ENCODE peak calls at places on chromosomes 16 and 17, in five cellular contexts. One of them, this sample, is unnamed.
A peak's percentile ranks its signal among the peaks of the same experiment; 100 is the strongest.

GRCh38 chr17:68794636-68795503 is 160.3 kb downstream of the ABCA8 start:
- DNase-seq in H1: no peak
- DNase-seq in GM12878: no peak
- DNase-seq in HepG2: peak; percentile 41
- DNase-seq in K562: no peak
- DNase-seq in this sample: no peak

GRCh38 chr16:20203277-20203676 is 124.0 kb downstream of the GP2 start:
- DNase-seq in HepG2: no peak
- DNase-seq in H1: no peak
- DNase-seq in K562: no peak
- DNase-seq in GM12878: no peak
- DNase-seq in this sample: no peak

GRCh38 chr17:8362651-8363332 is 13.7 kb downstream of the KRABD2 start:
- DNase-seq in H1: no peak
- DNase-seq in HepG2: no peak
- DNase-seq in K562: no peak
- DNase-seq in GM12878: no peak
- DNase-seq in this sample: no peak

GRCh38 chr17:21095735-21096134 is 31.0 kb upstream of the DHRS7B start:
- DNase-seq in GM12878: no peak
- DNase-seq in HepG2: no peak
- DNase-seq in H1: no peak
- DNase-seq in K562: no peak
- DNase-seq in this sample: peak; percentile 26

GRCh38 chr16:13631916-13632315 is 288.0 kb upstream of the ERCC4 start:
- DNase-seq in H1: no peak
- DNase-seq in GM12878: no peak
- DNase-seq in HepG2: no peak
- DNase-seq in K562: no peak
- DNase-seq in this sample: no peak

GRCh38 chr17:74631468-74632195 is 8.1 kb upstream of the CD300E start:
- DNase-seq in GM12878: peak; percentile 45
- DNase-seq in HepG2: no peak
- DNase-seq in K562: no peak
- DNase-seq in H1: no peak
- DNase-seq in this sample: no peak

GRCh38 chr16:1527836-1528811 is 5.3 kb upstream of the TMEM204 start:
- DNase-seq in HepG2: peak; percentile 41
- DNase-seq in K562: peak; percentile 56
- DNase-seq in H1: no peak
- DNase-seq in GM12878: no peak
- DNase-seq in this sample: no peak

GRCh38 chr17:70171159-70171558 is 1.8 kb downstream of the KCNJ2 start:
- DNase-seq in HepG2: no peak
- DNase-seq in K562: no peak
- DNase-seq in H1: no peak
- DNase-seq in GM12878: no peak
- DNase-seq in this sample: no peak

GRCh38 chr17:12549499-12549901 is 116.2 kb upstream of the MYOCD start:
- DNase-seq in K562: no peak
- DNase-seq in HepG2: no peak
- DNase-seq in H1: no peak
- DNase-seq in GM12878: no peak
- DNase-seq in this sample: no peak

GRCh38 chr17:56639517-56639916 is 46.0 kb downstream of the NOG start:
- DNase-seq in K562: no peak
- DNase-seq in HepG2: no peak
- DNase-seq in GM12878: no peak
- DNase-seq in H1: no peak
- DNase-seq in this sample: no peak

GRCh38 chr17:5821057-5821456 is 236.7 kb upstream of the NLRP1 start:
- DNase-seq in H1: no peak
- DNase-seq in GM12878: no peak
- DNase-seq in HepG2: peak; percentile 26
- DNase-seq in K562: no peak
- DNase-seq in this sample: peak; percentile 48

GRCh38 chr16:2507052-2507678 is 6.6 kb upstream of the ATP6V0C start:
- DNase-seq in K562: no peak
- DNase-seq in H1: no peak
- DNase-seq in HepG2: no peak
- DNase-seq in GM12878: peak; percentile 41
- DNase-seq in this sample: no peak

GRCh38 chr17:17538417-17539391 is 42.5 kb upstream of the RASD1 start:
- DNase-seq in HepG2: peak; percentile 98
- DNase-seq in H1: no peak
- DNase-seq in K562: peak; percentile 17
- DNase-seq in GM12878: no peak
- DNase-seq in this sample: peak; percentile 89

GRCh38 chr17:4480929-4481898 is 17.5 kb upstream of the SPNS2 start:
- DNase-seq in K562: no peak
- DNase-seq in HepG2: no peak
- DNase-seq in GM12878: no peak
- DNase-seq in H1: no peak
- DNase-seq in this sample: no peak

GRCh38 chr17:7293821-7294613 is 422 bp downstream of the YBX2 start:
- DNase-seq in HepG2: peak; percentile 49
- DNase-seq in GM12878: no peak
- DNase-seq in H1: no peak
- DNase-seq in K562: peak; percentile 63
- DNase-seq in this sample: no peak

GRCh38 chr16:14086477-14086876 is 15.4 kb downstream of the MRTFB start:
- DNase-seq in H1: no peak
- DNase-seq in K562: no peak
- DNase-seq in GM12878: no peak
- DNase-seq in HepG2: no peak
- DNase-seq in this sample: no peak

GRCh38 chr16:17497648-17498047 is 26.9 kb upstream of the XYLT1 start:
- DNase-seq in H1: no peak
- DNase-seq in K562: no peak
- DNase-seq in GM12878: no peak
- DNase-seq in HepG2: no peak
- DNase-seq in this sample: no peak

GRCh38 chr17:81436294-81436849 is 41.1 kb downstream of the BAHCC1 start:
- DNase-seq in HepG2: no peak
- DNase-seq in H1: no peak
- DNase-seq in K562: no peak
- DNase-seq in GM12878: no peak
- DNase-seq in this sample: peak; percentile 56

GRCh38 chr16:24850289-24850931 is 4.6 kb downstream of the SLC5A11 start:
- DNase-seq in GM12878: no peak
- DNase-seq in K562: no peak
- DNase-seq in HepG2: no peak
- DNase-seq in H1: no peak
- DNase-seq in this sample: no peak

GRCh38 chr16:52470601-52471000 is 76.3 kb downstream of the TOX3 start:
- DNase-seq in HepG2: no peak
- DNase-seq in GM12878: no peak
- DNase-seq in H1: no peak
- DNase-seq in K562: no peak
- DNase-seq in this sample: no peak

GRCh38 chr16:53743149-53743566 is 39.2 kb downstream of the FTO start:
- DNase-seq in K562: peak; percentile 35
- DNase-seq in HepG2: peak; percentile 39
- DNase-seq in H1: no peak
- DNase-seq in GM12878: no peak
- DNase-seq in this sample: peak; percentile 70

GRCh38 chr17:82058855-82059249 is 6.8 kb downstream of the DUS1L start:
- DNase-seq in HepG2: no peak
- DNase-seq in K562: no peak
- DNase-seq in GM12878: no peak
- DNase-seq in H1: no peak
- DNase-seq in this sample: no peak

GRCh38 chr16:67608367-67608766 is 36.6 kb upstream of the CARMIL2 start:
- DNase-seq in HepG2: no peak
- DNase-seq in K562: no peak
- DNase-seq in H1: no peak
- DNase-seq in GM12878: no peak
- DNase-seq in this sample: no peak

GRCh38 chr17:64554028-64554637 is 47.4 kb downstream of the CEP95 start:
- DNase-seq in H1: no peak
- DNase-seq in K562: peak; percentile 32
- DNase-seq in GM12878: no peak
- DNase-seq in HepG2: no peak
- DNase-seq in this sample: no peak

GRCh38 chr17:5780476-5780875 is 196.2 kb upstream of the NLRP1 start:
- DNase-seq in K562: peak; percentile 8
- DNase-seq in HepG2: no peak
- DNase-seq in H1: no peak
- DNase-seq in GM12878: no peak
- DNase-seq in this sample: no peak

GRCh38 chr17:35889241-35889640 is 9.1 kb upstream of the CCL5 start:
- DNase-seq in H1: no peak
- DNase-seq in HepG2: no peak
- DNase-seq in K562: no peak
- DNase-seq in GM12878: no peak
- DNase-seq in this sample: no peak

GRCh38 chr16:28003923-28004322 is 59.6 kb downstream of the GSG1L start:
- DNase-seq in K562: no peak
- DNase-seq in GM12878: no peak
- DNase-seq in HepG2: no peak
- DNase-seq in H1: no peak
- DNase-seq in this sample: no peak

GRCh38 chr16:87809150-87809902 is 43.5 kb upstream of the KLHDC4 start:
- DNase-seq in HepG2: peak; percentile 82
- DNase-seq in K562: no peak
- DNase-seq in GM12878: peak; percentile 85
- DNase-seq in H1: no peak
- DNase-seq in this sample: no peak

GRCh38 chr16:23987443-23987842 is 151.7 kb downstream of the PRKCB start:
- DNase-seq in H1: no peak
- DNase-seq in HepG2: no peak
- DNase-seq in GM12878: peak; percentile 76
- DNase-seq in K562: no peak
- DNase-seq in this sample: no peak

GRCh38 chr17:40486513-40487370 is 14.7 kb downstream of the TNS4 start:
- DNase-seq in HepG2: no peak
- DNase-seq in K562: no peak
- DNase-seq in GM12878: no peak
- DNase-seq in H1: no peak
- DNase-seq in this sample: peak; percentile 35

GRCh38 chr16:72468582-72468981 is 296.6 kb upstream of the PMFBP1 start:
- DNase-seq in GM12878: no peak
- DNase-seq in H1: no peak
- DNase-seq in K562: no peak
- DNase-seq in HepG2: peak; percentile 68
- DNase-seq in this sample: no peak

DNA sequence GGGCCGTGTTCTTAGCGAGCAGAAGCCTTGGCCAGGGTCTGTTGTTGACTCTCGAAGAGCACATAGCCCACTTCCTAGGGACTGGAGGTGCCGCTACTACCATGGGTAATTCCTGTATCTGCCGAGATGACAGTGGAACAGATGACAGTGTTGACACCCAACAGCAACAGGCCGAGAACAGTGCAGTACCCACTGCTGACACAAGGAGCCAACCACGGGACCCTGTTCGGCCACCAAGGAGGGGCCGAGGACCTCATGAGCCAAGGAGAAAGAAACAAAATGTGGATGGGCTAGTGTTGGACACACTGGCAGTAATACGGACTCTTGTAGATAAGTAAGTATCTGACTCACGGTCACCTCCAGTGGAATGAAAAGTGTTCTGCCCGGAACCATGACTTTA is 18.5 kb downstream of the RSPRY1 start:
- DNase-seq in H1: no peak
- DNase-seq in K562: peak; percentile 32
- DNase-seq in GM12878: no peak
- DNase-seq in HepG2: no peak
- DNase-seq in this sample: no peak
- TF ChIP-seq HDAC2 in H1: no peak
- TF ChIP-seq HDAC2 in K562: no peak
- TF ChIP-seq HDAC2 in GM12878: no peak
- TF ChIP-seq HDAC2 in HepG2: no peak
- TF ChIP-seq HDAC2 in this sample: no peak

GRCh38 chr16:83968891-83969672 is 1.0 kb downstream of the NECAB2 start:
- DNase-seq in H1: no peak
- DNase-seq in HepG2: no peak
- DNase-seq in K562: no peak
- DNase-seq in GM12878: no peak
- DNase-seq in this sample: no peak

GRCh38 chr16:83966153-83966696 is 1.8 kb upstream of the NECAB2 start:
- DNase-seq in HepG2: no peak
- DNase-seq in GM12878: no peak
- DNase-seq in H1: no peak
- DNase-seq in K562: no peak
- DNase-seq in this sample: no peak

GRCh38 chr16:83967091-83967490 is 953 bp upstream of the NECAB2 start:
- DNase-seq in K562: no peak
- DNase-seq in H1: no peak
- DNase-seq in HepG2: no peak
- DNase-seq in GM12878: no peak
- DNase-seq in this sample: no peak

GRCh38 chr16:83968483-83968865 is 430 bp downstream of the NECAB2 start:
- DNase-seq in GM12878: no peak
- DNase-seq in K562: peak; percentile 91
- DNase-seq in H1: no peak
- DNase-seq in HepG2: no peak
- DNase-seq in this sample: no peak

DNA sequence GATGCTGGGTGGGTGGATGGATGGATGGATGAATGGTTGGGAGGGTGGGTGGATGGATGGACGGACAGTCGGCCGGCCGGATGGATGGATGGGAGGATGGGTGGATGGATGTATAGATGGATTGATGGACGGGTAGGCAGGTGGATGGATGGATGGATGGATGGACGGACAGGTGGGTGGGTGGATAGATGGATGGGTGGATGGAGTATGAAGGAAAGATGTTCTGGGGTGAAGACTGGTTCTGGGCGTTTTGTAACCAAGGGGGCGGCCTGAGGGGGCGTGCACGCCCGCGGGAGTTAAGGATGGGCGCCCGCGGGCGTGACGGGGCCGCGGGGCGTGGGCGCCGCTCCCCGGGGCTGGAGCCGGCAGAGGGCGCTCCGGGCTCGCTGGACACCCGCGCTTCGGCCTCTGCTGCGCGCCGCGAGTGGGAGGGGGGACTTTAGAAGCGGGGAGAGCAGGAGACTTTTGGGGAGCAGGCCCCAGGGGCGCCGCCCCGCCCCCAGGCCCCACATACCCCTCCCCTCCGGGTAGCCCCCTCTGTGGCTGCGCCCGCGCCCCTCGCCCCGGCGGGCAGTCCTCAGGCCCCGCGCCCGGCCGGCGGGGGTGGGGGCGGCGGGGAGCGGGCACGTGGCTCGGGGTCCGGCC is at the start of gene NECAB2:
- DNase-seq in HepG2: no peak
- DNase-seq in H1: no peak
- DNase-seq in GM12878: no peak
- DNase-seq in K562: peak; percentile 98
- DNase-seq in this sample: no peak
- H3K4me3 ChIP-seq in HepG2: peak within 1 kb of the TSS; percentile 33
- H3K4me3 ChIP-seq in H1: peak within 1 kb of the TSS; percentile 38
- H3K4me3 ChIP-seq in GM12878: no peak within 1 kb of the TSS
- H3K4me3 ChIP-seq in K562: peak within 1 kb of the TSS; percentile 33
- H3K4me3 ChIP-seq in this sample: no peak within 1 kb of the TSS

GRCh38 chr17:80124351-80124981 is 22.5 kb downstream of the EIF4A3 start:
- DNase-seq in GM12878: no peak
- DNase-seq in HepG2: peak; percentile 75
- DNase-seq in K562: no peak
- DNase-seq in H1: peak; percentile 51
- DNase-seq in this sample: peak; percentile 53
- TF ChIP-seq HDAC2 in GM12878: no peak
- TF ChIP-seq HDAC2 in HepG2: no peak
- TF ChIP-seq HDAC2 in K562: no peak
- TF ChIP-seq HDAC2 in H1: peak; percentile 87
- TF ChIP-seq HDAC2 in this sample: no peak

GRCh38 chr17:75941442-75941819 is 589 bp upstream of the FBF1 start:
- DNase-seq in H1: no peak
- DNase-seq in GM12878: no peak
- DNase-seq in HepG2: no peak
- DNase-seq in K562: peak; percentile 26
- DNase-seq in this sample: no peak
- H3K4me3 ChIP-seq in H1: peak overlapping the region; percentile 74
- H3K4me3 ChIP-seq in GM12878: peak overlapping the region; percentile 85
- H3K4me3 ChIP-seq in HepG2: peak overlapping the region; percentile 47
- H3K4me3 ChIP-seq in K562: peak overlapping the region; percentile 78
- H3K4me3 ChIP-seq in this sample: peak overlapping the region; percentile 19

This sample was measured in A549.